ENCODE peak calls at places on chromosomes 12 and 14, in nine cellular contexts. One of them, this sample, is unnamed.

GRCh38 chr12:123264642-123265041 is 7.0 kb downstream of the CDK2AP1 start:
- DNase-seq in amniotic stem cell: no peak
- DNase-seq in heart left ventricle: no peak
- DNase-seq in naive thymus-derived CD8-positive, alpha-beta T cell: no peak
- DNase-seq in G401: no peak
- DNase-seq in posterior cingulate gyrus: no peak
- DNase-seq in HFF-Myc: no peak
- DNase-seq in T-helper 2 cell: no peak
- DNase-seq in neural crest cell: peak; percentile 26
- DNase-seq in this sample: no peak

GRCh38 chr12:102171951-102172350 is 25.7 kb downstream of the PMCH start:
- DNase-seq in neural crest cell: no peak
- DNase-seq in posterior cingulate gyrus: no peak
- DNase-seq in T-helper 2 cell: no peak
- DNase-seq in amniotic stem cell: no peak
- DNase-seq in heart left ventricle: no peak
- DNase-seq in naive thymus-derived CD8-positive, alpha-beta T cell: no peak
- DNase-seq in G401: no peak
- DNase-seq in HFF-Myc: no peak
- DNase-seq in this sample: no peak

GRCh38 chr12:45674583-45674982 is 54.9 kb upstream of the ARID2 start:
- DNase-seq in naive thymus-derived CD8-positive, alpha-beta T cell: no peak
- DNase-seq in G401: no peak
- DNase-seq in posterior cingulate gyrus: no peak
- DNase-seq in amniotic stem cell: peak; percentile 72
- DNase-seq in heart left ventricle: peak; percentile 55
- DNase-seq in neural crest cell: no peak
- DNase-seq in T-helper 2 cell: no peak
- DNase-seq in HFF-Myc: peak; percentile 77
- DNase-seq in this sample: peak; percentile 76

GRCh38 chr14:89029961-89030694 is 205.7 kb downstream of the TTC8 start:
- DNase-seq in neural crest cell: no peak
- DNase-seq in posterior cingulate gyrus: no peak
- DNase-seq in heart left ventricle: no peak
- DNase-seq in T-helper 2 cell: no peak
- DNase-seq in HFF-Myc: no peak
- DNase-seq in G401: no peak
- DNase-seq in naive thymus-derived CD8-positive, alpha-beta T cell: no peak
- DNase-seq in amniotic stem cell: no peak
- DNase-seq in this sample: no peak

GRCh38 chr12:60980558-60980957 is 1279.6 kb upstream of the USP15 start:
- DNase-seq in heart left ventricle: no peak
- DNase-seq in neural crest cell: no peak
- DNase-seq in naive thymus-derived CD8-positive, alpha-beta T cell: no peak
- DNase-seq in posterior cingulate gyrus: no peak
- DNase-seq in G401: no peak
- DNase-seq in HFF-Myc: no peak
- DNase-seq in T-helper 2 cell: no peak
- DNase-seq in amniotic stem cell: no peak
- DNase-seq in this sample: no peak

GRCh38 chr12:116551952-116552749 is 7.0 kb upstream of the MAP1LC3B2 start:
- DNase-seq in G401: no peak
- DNase-seq in amniotic stem cell: no peak
- DNase-seq in posterior cingulate gyrus: peak; percentile 63
- DNase-seq in neural crest cell: no peak
- DNase-seq in heart left ventricle: no peak
- DNase-seq in T-helper 2 cell: no peak
- DNase-seq in naive thymus-derived CD8-positive, alpha-beta T cell: no peak
- DNase-seq in HFF-Myc: no peak
- DNase-seq in this sample: no peak

GRCh38 chr12:54230555-54230954 is 41.8 kb upstream of the SMUG1 start:
- DNase-seq in G401: no peak
- DNase-seq in posterior cingulate gyrus: no peak
- DNase-seq in naive thymus-derived CD8-positive, alpha-beta T cell: no peak
- DNase-seq in T-helper 2 cell: no peak
- DNase-seq in neural crest cell: no peak
- DNase-seq in HFF-Myc: no peak
- DNase-seq in heart left ventricle: no peak
- DNase-seq in amniotic stem cell: no peak
- DNase-seq in this sample: no peak

GRCh38 chr14:67973415-67973814 is 153.8 kb downstream of the RAD51B start:
- DNase-seq in G401: no peak
- DNase-seq in heart left ventricle: no peak
- DNase-seq in T-helper 2 cell: no peak
- DNase-seq in posterior cingulate gyrus: no peak
- DNase-seq in neural crest cell: no peak
- DNase-seq in HFF-Myc: no peak
- DNase-seq in amniotic stem cell: no peak
- DNase-seq in naive thymus-derived CD8-positive, alpha-beta T cell: no peak
- DNase-seq in this sample: no peak

GRCh38 chr12:124390442-124391116 is 95.7 kb downstream of the RFLNA start:
- DNase-seq in G401: no peak
- DNase-seq in T-helper 2 cell: no peak
- DNase-seq in posterior cingulate gyrus: no peak
- DNase-seq in naive thymus-derived CD8-positive, alpha-beta T cell: no peak
- DNase-seq in HFF-Myc: no peak
- DNase-seq in heart left ventricle: peak; percentile 85
- DNase-seq in amniotic stem cell: peak; percentile 53
- DNase-seq in neural crest cell: no peak
- DNase-seq in this sample: no peak

GRCh38 chr12:93729934-93730333 is 52.8 kb downstream of the CRADD start:
- DNase-seq in posterior cingulate gyrus: no peak
- DNase-seq in naive thymus-derived CD8-positive, alpha-beta T cell: no peak
- DNase-seq in heart left ventricle: no peak
- DNase-seq in amniotic stem cell: no peak
- DNase-seq in G401: no peak
- DNase-seq in HFF-Myc: no peak
- DNase-seq in T-helper 2 cell: no peak
- DNase-seq in neural crest cell: no peak
- DNase-seq in this sample: no peak

GRCh38 chr12:14910090-14910915 is 24.6 kb upstream of the MGP start:
- DNase-seq in neural crest cell: no peak
- DNase-seq in T-helper 2 cell: no peak
- DNase-seq in amniotic stem cell: no peak
- DNase-seq in G401: no peak
- DNase-seq in naive thymus-derived CD8-positive, alpha-beta T cell: no peak
- DNase-seq in HFF-Myc: no peak
- DNase-seq in posterior cingulate gyrus: no peak
- DNase-seq in heart left ventricle: no peak
- DNase-seq in this sample: no peak

GRCh38 chr12:20527396-20528154 is 159.2 kb downstream of the PDE3A start:
- DNase-seq in naive thymus-derived CD8-positive, alpha-beta T cell: no peak
- DNase-seq in posterior cingulate gyrus: no peak
- DNase-seq in HFF-Myc: no peak
- DNase-seq in heart left ventricle: no peak
- DNase-seq in neural crest cell: no peak
- DNase-seq in amniotic stem cell: no peak
- DNase-seq in T-helper 2 cell: no peak
- DNase-seq in G401: no peak
- DNase-seq in this sample: peak; percentile 65

GRCh38 chr12:18430425-18431048 is 169.2 kb downstream of the PIK3C2G start:
- DNase-seq in G401: peak; percentile 3
- DNase-seq in amniotic stem cell: no peak
- DNase-seq in T-helper 2 cell: no peak
- DNase-seq in HFF-Myc: peak; percentile 21
- DNase-seq in naive thymus-derived CD8-positive, alpha-beta T cell: no peak
- DNase-seq in neural crest cell: peak; percentile 50
- DNase-seq in heart left ventricle: no peak
- DNase-seq in posterior cingulate gyrus: no peak
- DNase-seq in this sample: peak; percentile 32

GRCh38 chr14:56821177-56821576 is 10.9 kb upstream of the OTX2 start:
- DNase-seq in G401: peak; percentile 88
- DNase-seq in posterior cingulate gyrus: no peak
- DNase-seq in naive thymus-derived CD8-positive, alpha-beta T cell: no peak
- DNase-seq in amniotic stem cell: no peak
- DNase-seq in neural crest cell: no peak
- DNase-seq in HFF-Myc: no peak
- DNase-seq in heart left ventricle: no peak
- DNase-seq in T-helper 2 cell: no peak
- DNase-seq in this sample: no peak

GRCh38 chr12:6944381-6945186 is 762 bp downstream of the C12orf57 start:
- DNase-seq in neural crest cell: peak; percentile 84
- DNase-seq in posterior cingulate gyrus: peak; percentile 93
- DNase-seq in amniotic stem cell: peak; percentile 80
- DNase-seq in naive thymus-derived CD8-positive, alpha-beta T cell: peak; percentile 86
- DNase-seq in heart left ventricle: peak; percentile 96
- DNase-seq in HFF-Myc: no peak
- DNase-seq in T-helper 2 cell: peak; percentile 61
- DNase-seq in G401: peak; percentile 96
- DNase-seq in this sample: peak; percentile 88

GRCh38 chr14:39956372-39956771 is 524.1 kb upstream of the FBXO33 start:
- DNase-seq in heart left ventricle: no peak
- DNase-seq in naive thymus-derived CD8-positive, alpha-beta T cell: no peak
- DNase-seq in HFF-Myc: no peak
- DNase-seq in G401: no peak
- DNase-seq in neural crest cell: no peak
- DNase-seq in amniotic stem cell: no peak
- DNase-seq in posterior cingulate gyrus: no peak
- DNase-seq in T-helper 2 cell: no peak
- DNase-seq in this sample: no peak

GRCh38 chr14:105026789-105027563 is 6.1 kb upstream of the CDCA4 start:
- DNase-seq in posterior cingulate gyrus: no peak
- DNase-seq in G401: no peak
- DNase-seq in amniotic stem cell: no peak
- DNase-seq in neural crest cell: no peak
- DNase-seq in T-helper 2 cell: no peak
- DNase-seq in HFF-Myc: no peak
- DNase-seq in naive thymus-derived CD8-positive, alpha-beta T cell: no peak
- DNase-seq in heart left ventricle: no peak
- DNase-seq in this sample: no peak